ENCODE peak calls at places on chromosome 19, in ten cellular contexts. I is PC-3, R is tibial nerve, L is right lobe of liver, H is GM20000, K is cardiac fibroblast, P is psoas muscle, D is natural killer cell, O is pancreas, M is fibroblast of pulmonary artery. X is an unnamed sample.

GRCh38 chr19:38809592-38810252 is 3.0 kb downstream of the LGALS4 start:
- DNase-seq in O (no peak), K (no peak), I (no peak), L (no peak), M (no peak), H (no peak), D (no peak), R (no peak), P (no peak), X (no peak)

GRCh38 chr19:33998739-33999345 is 173.5 kb upstream of the LSM14A start:
- DNase-seq in P (no peak), I (peak; percentile 47), H (no peak), O (no peak), M (peak; percentile 28), R (no peak), L (no peak), D (no peak), K (peak; percentile 29), X (no peak)

GRCh38 chr19:15452111-15453047 is 2.6 kb upstream of the WIZ start:
- DNase-seq in H (no peak), L (peak; percentile 96), M (peak; percentile 86), I (peak; percentile 82), D (no peak), K (peak; percentile 89), P (peak; percentile 98), O (peak; percentile 83), R (peak; percentile 90), X (no peak)

GRCh38 chr19:55777528-55777927 is 8.6 kb downstream of the RFPL4AL1 start:
- DNase-seq in O (no peak), I (peak; percentile 30), R (no peak), H (no peak), L (no peak), K (no peak), P (no peak), D (no peak), M (no peak), X (no peak)

GRCh38 chr19:14814982-14815381 is 20.0 kb downstream of the OR7A5 start:
- DNase-seq in D (no peak), O (no peak), R (no peak), H (no peak), P (no peak), K (no peak), L (no peak), I (no peak), M (no peak), X (no peak)

GRCh38 chr19:38691938-38692457 is 44.5 kb downstream of the ACTN4 start:
- DNase-seq in R (no peak), K (peak; percentile 89), M (peak; percentile 91), D (no peak), P (peak; percentile 85), L (no peak), I (no peak), O (peak; percentile 52), H (no peak), X (no peak)

GRCh38 chr19:11447347-11448262 is 12.2 kb downstream of the PRKCSH start:
- DNase-seq in K (no peak), H (no peak), R (no peak), L (no peak), M (no peak), I (no peak), O (no peak), P (no peak), D (no peak), X (no peak)

GRCh38 chr19:17394891-17395415 is 957 bp upstream of the CCDC194 start:
- DNase-seq in I (peak; percentile 50), H (peak; percentile 81), D (no peak), L (peak; percentile 67), P (peak; percentile 78), O (peak; percentile 68), M (peak; percentile 71), R (peak; percentile 73), K (peak; percentile 60), X (peak; percentile 83)

GRCh38 chr19:15247107-15248014 is 15.1 kb upstream of the EPHX3 start:
- DNase-seq in L (no peak), R (no peak), P (no peak), I (no peak), O (no peak), M (no peak), D (no peak), K (no peak), H (no peak), X (no peak)

GRCh38 chr19:7224205-7224833 is 69.9 kb downstream of the INSR start:
- DNase-seq in P (no peak), R (peak; percentile 79), K (peak; percentile 88), M (peak; percentile 78), L (peak; percentile 87), D (no peak), I (peak; percentile 16), O (no peak), H (no peak), X (no peak)

GRCh38 chr19:9144920-9145319 is 4.7 kb downstream of the ZNF317 start:
- DNase-seq in M (peak; percentile 26), H (no peak), O (no peak), L (no peak), K (peak; percentile 13), D (no peak), P (no peak), I (no peak), R (no peak), X (no peak)

GRCh38 chr19:3671680-3672574 is 28.3 kb downstream of the PIP5K1C start:
- DNase-seq in R (no peak), O (no peak), M (peak; percentile 45), K (peak; percentile 36), D (peak; percentile 49), P (no peak), L (no peak), H (peak; percentile 74), I (no peak), X (peak; percentile 67)

GRCh38 chr19:37583340-37583739 is 11.3 kb downstream of the ZNF571 start:
- DNase-seq in K (no peak), O (no peak), P (no peak), R (no peak), M (no peak), I (no peak), L (no peak), D (no peak), H (no peak), X (no peak)

GRCh38 chr19:28482221-28482620 is 730.7 kb downstream of the UQCRFS1 start:
- DNase-seq in L (no peak), K (no peak), O (no peak), I (no peak), M (no peak), P (no peak), D (no peak), R (no peak), H (no peak), X (no peak)

DNA sequence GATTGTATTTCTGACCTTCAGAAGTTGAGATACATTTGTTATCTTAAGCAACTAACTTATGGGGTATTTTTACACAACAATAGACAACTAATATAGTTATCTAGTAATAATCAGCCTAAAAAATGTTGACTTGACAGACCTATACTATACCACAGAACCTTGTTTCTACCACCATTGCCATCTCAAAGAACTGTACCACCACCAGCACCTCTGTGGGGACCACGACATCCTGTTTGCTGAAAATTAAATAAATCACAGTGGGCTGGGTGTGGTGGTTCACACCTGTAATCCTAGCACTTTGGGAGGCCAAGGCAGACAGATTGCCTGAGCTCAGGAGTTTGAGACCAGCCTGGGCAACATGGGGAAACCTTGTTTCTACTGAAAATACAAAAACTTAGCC is 24.0 kb downstream of the TSKS start:
- DNase-seq in H (no peak), R (no peak), P (no peak), O (no peak), M (no peak), L (no peak), I (no peak), K (no peak), D (no peak), X (no peak)
- TF ChIP-seq CTCF in H (no peak), R (no peak), P (no peak), O (no peak), M (no peak), L (no peak), I (no peak), K (no peak), D (no peak), X (no peak)

DNA sequence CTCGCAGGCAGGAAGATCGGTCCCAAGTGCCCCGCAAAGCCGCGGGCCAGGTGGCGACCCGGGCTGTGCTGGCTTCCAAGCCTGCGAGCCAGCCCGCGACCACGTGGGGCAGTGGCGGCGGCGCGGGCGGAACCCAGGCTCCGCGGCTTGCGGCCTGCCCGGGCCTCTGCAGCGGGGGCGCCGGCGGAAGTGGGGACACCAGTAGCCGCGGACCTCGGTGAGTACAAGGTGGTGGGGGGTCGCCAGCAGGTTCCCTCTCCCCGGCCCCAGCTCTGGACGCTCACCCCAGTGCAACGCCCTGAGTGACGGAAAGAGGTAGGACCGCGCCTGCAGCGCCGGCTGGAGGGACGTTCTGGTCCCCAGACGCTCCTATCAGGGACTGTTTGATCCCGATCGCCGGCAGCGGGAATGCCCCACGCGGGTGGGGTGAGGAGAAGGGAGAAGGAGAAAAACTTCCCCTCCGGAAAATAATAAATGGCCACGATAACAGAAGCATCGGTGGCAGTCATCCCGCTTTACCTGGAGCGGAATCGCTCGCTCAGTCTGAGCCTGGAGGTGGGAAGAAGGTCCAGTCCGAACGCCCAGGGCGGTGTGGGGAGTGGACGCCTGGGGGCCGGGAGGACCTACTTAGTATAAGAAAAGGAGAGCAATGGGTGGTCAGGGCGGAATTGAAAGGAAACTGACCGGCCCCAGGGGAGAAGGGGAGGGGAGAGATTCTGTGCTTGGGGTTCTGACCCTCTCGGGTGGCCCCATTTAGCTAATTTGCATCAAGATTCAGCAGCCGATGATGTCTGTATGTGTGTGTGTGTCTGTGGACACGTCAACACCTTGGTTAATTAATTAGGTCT is at the start of gene GEMIN7:
- DNase-seq in I (peak; percentile 68), P (peak; percentile 89), H (peak; percentile 85), M (peak; percentile 72), L (peak; percentile 74), D (peak; percentile 79), R (peak; percentile 42), O (peak; percentile 91), K (peak; percentile 76), X (peak; percentile 85)
- TF ChIP-seq CTCF in I (no peak), P (no peak), H (no peak), M (no peak), L (no peak), D (no peak), R (no peak), O (no peak), K (no peak), X (no peak)

DNA sequence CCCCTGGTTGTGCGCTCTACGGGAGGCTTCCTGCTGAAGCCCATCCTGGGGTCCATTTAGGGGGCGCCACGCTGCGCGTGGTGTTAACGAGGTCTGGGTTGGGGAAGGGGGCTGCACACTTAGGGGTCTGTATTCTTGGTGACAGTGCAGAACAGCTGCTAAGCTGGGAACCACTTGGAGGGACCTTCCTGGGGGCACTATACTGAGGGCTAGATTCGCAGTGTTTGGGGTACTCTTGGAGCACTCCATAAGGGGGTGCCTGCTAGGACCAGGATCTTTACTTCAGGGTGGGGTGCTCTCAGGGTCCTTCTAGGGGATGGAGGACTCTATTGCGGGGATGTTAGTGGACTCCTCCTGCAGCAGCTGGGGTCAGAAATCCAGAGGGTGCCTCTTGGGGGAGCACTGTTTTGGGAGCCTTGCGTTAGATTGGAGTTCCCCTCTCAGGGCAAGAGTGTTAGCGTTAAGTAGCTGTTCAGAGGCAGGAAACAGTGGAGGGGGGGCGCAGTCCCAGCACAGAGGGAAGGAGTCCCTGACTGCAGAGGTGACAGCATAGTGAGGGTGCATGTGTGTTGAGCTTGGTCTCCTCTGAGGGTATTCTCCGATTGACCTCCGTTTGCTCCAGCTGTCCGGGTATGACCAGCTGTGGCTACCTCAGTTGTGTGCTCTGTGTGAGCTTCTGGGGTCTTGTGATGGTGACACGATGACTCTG is 1.1 kb downstream of the PDE4A start:
- DNase-seq in I (no peak), O (no peak), D (no peak), K (no peak), L (no peak), P (no peak), R (no peak), H (peak; percentile 55), M (no peak), X (peak; percentile 45)
- TF ChIP-seq CTCF in I (peak; percentile 17), O (no peak), D (peak; percentile 52), K (no peak), L (no peak), P (no peak), R (no peak), H (no peak), M (no peak), X (no peak)

GRCh38 chr19:58372311-58373133 is 8.3 kb downstream of the ZNF837 start:
- DNase-seq in H (no peak), O (peak; percentile 32), M (no peak), D (no peak), R (no peak), K (no peak), L (peak; percentile 78), P (no peak), I (peak; percentile 35), X (no peak)
- TF ChIP-seq CTCF in H (no peak), O (no peak), M (peak; percentile 3), D (no peak), R (no peak), K (peak; percentile 13), L (peak; percentile 25), P (no peak), I (peak; percentile 52), X (no peak)

X was measured in GM13976.